ENCODE peak calls at places on chromosomes 7 and 10, in ten cellular contexts. R is HFF-Myc, N is astrocyte of the spinal cord, O is mammary epithelial cell, G is NCI-H82, C is glutamatergic neuron, E is posterior vena cava, L is H54, S is smooth muscle cell of the brain vasculature, W is NCI-H2081. H is an unnamed sample.

GRCh38 chr10:43595739-43596298 is 10.4 kb upstream of the ZNF485 start:
- DNase-seq in L (no peak), C (no peak), N (no peak), O (no peak), W (no peak), S (no peak), E (no peak), G (no peak), R (no peak), H (no peak)

GRCh38 chr7:28315565-28316420 is 96.5 kb upstream of the CREB5 start:
- DNase-seq in O (peak), G (no peak), R (peak), N (peak), C (no peak), W (no peak), E (no peak), S (no peak), L (no peak), H (no peak)

GRCh38 chr10:28925154-28925663 is 247.9 kb downstream of the BAMBI start:
- DNase-seq in C (no peak), E (peak), L (no peak), G (peak), N (no peak), O (no peak), S (no peak), R (no peak), W (no peak), H (no peak)

GRCh38 chr7:137287651-137288258 is 55.8 kb downstream of the PTN start:
- DNase-seq in C (no peak), N (no peak), E (no peak), L (no peak), R (no peak), S (no peak), W (peak), G (no peak), O (peak), H (no peak)

GRCh38 chr7:44196450-44196872 is 4.3 kb upstream of the YKT6 start:
- DNase-seq in E (peak), S (no peak), L (peak), G (peak), R (peak), O (no peak), C (peak), W (peak), N (peak), H (no peak)

GRCh38 chr7:44279731-44280505 is 45.5 kb downstream of the CAMK2B start:
- DNase-seq in N (no peak), R (no peak), L (no peak), W (no peak), O (no peak), C (peak), E (peak), S (no peak), G (no peak), H (no peak)

GRCh38 chr7:34060548-34060947 is 155.2 kb downstream of the BMPER start:
- DNase-seq in O (peak), R (no peak), G (peak), N (no peak), L (no peak), W (no peak), E (no peak), C (no peak), S (no peak), H (no peak)

GRCh38 chr10:119131512-119132240 is 27.8 kb downstream of the DENND10 start:
- DNase-seq in N (peak), G (peak), R (no peak), E (no peak), L (peak), O (no peak), S (peak), C (no peak), W (no peak), H (no peak)

GRCh38 chr10:101566333-101567164 is 21.5 kb downstream of the POLL start:
- DNase-seq in E (peak), L (no peak), S (no peak), G (no peak), O (no peak), C (peak), R (no peak), N (peak), W (peak), H (no peak)

GRCh38 chr7:44470080-44470479 is 20.4 kb downstream of the NUDCD3 start:
- DNase-seq in C (no peak), R (no peak), L (no peak), O (no peak), E (no peak), W (no peak), S (no peak), N (peak), G (no peak), H (no peak)

GRCh38 chr10:58382489-58382995 is 2.7 kb upstream of the TFAM start:
- DNase-seq in E (no peak), C (no peak), S (no peak), R (no peak), L (no peak), G (no peak), O (no peak), W (no peak), N (no peak), H (no peak)

GRCh38 chr10:12081879-12082560 is 13.3 kb downstream of the DHTKD1 start:
- DNase-seq in W (no peak), R (no peak), E (peak), S (peak), G (no peak), N (peak), L (peak), O (peak), C (no peak), H (no peak)

GRCh38 chr10:70346155-70346554 is 36.3 kb downstream of the LRRC20 start:
- DNase-seq in R (no peak), L (no peak), E (no peak), W (no peak), O (no peak), N (no peak), S (no peak), C (no peak), G (no peak), H (no peak)

GRCh38 chr7:157404845-157405481 is 68.2 kb downstream of the DNAJB6 start:
- DNase-seq in L (peak), S (no peak), O (peak), E (peak), C (no peak), W (no peak), G (no peak), N (peak), R (peak), H (peak)

GRCh38 chr7:14288701-14289100 is 299.2 kb upstream of the ETV1 start:
- DNase-seq in R (no peak), N (no peak), S (no peak), W (no peak), G (no peak), E (no peak), O (no peak), L (no peak), C (no peak), H (no peak)

GRCh38 chr7:1752771-1753562 is 82.9 kb downstream of the ELFN1 start:
- DNase-seq in C (no peak), L (no peak), S (no peak), W (no peak), O (no peak), N (no peak), E (peak), R (no peak), G (no peak), H (no peak)

GRCh38 chr7:107592361-107593024 is 12.4 kb downstream of the BCAP29 start:
- DNase-seq in W (no peak), L (no peak), O (no peak), R (peak), N (no peak), G (no peak), C (no peak), E (no peak), S (no peak), H (peak)

GRCh38 chr7:145644426-145645154 is 472.0 kb upstream of the CNTNAP2 start:
- DNase-seq in L (peak), R (no peak), G (no peak), C (no peak), N (no peak), E (no peak), S (no peak), W (no peak), O (no peak), H (no peak)

GRCh38 chr7:11130012-11130411 is 156.3 kb downstream of the PHF14 start:
- DNase-seq in G (no peak), N (peak), R (peak), S (peak), L (no peak), E (no peak), W (no peak), C (no peak), O (no peak), H (peak)

GRCh38 chr10:62306663-62307062 is 38.0 kb upstream of the RTKN2 start:
- DNase-seq in S (no peak), C (no peak), O (no peak), G (no peak), E (no peak), R (no peak), L (no peak), N (no peak), W (no peak), H (no peak)